ENCODE peak calls at places on chromosomes 16 and 17, in four cellular contexts. One of them, this sample, is unnamed.

GRCh38 chr17:56737741-56738161 is 96.0 kb downstream of the C17orf67 start:
- DNase-seq in H54: peak
- DNase-seq in testis: no peak
- DNase-seq in heart left ventricle: no peak
- DNase-seq in this sample: no peak

GRCh38 chr16:85746431-85747227 is 4.3 kb downstream of the C16orf74 start:
- DNase-seq in H54: peak
- DNase-seq in testis: no peak
- DNase-seq in heart left ventricle: no peak
- DNase-seq in this sample: no peak

GRCh38 chr16:65744401-65744800 is 622.1 kb upstream of the CDH5 start:
- DNase-seq in heart left ventricle: no peak
- DNase-seq in testis: no peak
- DNase-seq in H54: no peak
- DNase-seq in this sample: no peak

GRCh38 chr16:62225675-62226074 is 189.4 kb upstream of the CDH8 start:
- DNase-seq in H54: peak
- DNase-seq in testis: peak
- DNase-seq in heart left ventricle: peak
- DNase-seq in this sample: peak

GRCh38 chr17:57903961-57904360 is 51.3 kb downstream of the CUEDC1 start:
- DNase-seq in heart left ventricle: no peak
- DNase-seq in testis: no peak
- DNase-seq in H54: no peak
- DNase-seq in this sample: no peak

GRCh38 chr17:29772981-29773380 is 150.3 kb upstream of the CORO6 start:
- DNase-seq in heart left ventricle: no peak
- DNase-seq in H54: no peak
- DNase-seq in testis: no peak
- DNase-seq in this sample: no peak

GRCh38 chr17:10798332-10798749 is 5.6 kb downstream of the TMEM238L start:
- DNase-seq in heart left ventricle: no peak
- DNase-seq in testis: no peak
- DNase-seq in H54: no peak
- DNase-seq in this sample: no peak

GRCh38 chr17:45414997-45415881 is 17.4 kb downstream of the ARHGAP27 start:
- DNase-seq in heart left ventricle: no peak
- DNase-seq in testis: no peak
- DNase-seq in H54: no peak
- DNase-seq in this sample: no peak

GRCh38 chr17:82173351-82174041 is 39.1 kb downstream of the CCDC57 start:
- DNase-seq in testis: no peak
- DNase-seq in H54: no peak
- DNase-seq in heart left ventricle: no peak
- DNase-seq in this sample: no peak

GRCh38 chr17:64155751-64156544 is 26.0 kb upstream of the ERN1 start:
- DNase-seq in heart left ventricle: peak
- DNase-seq in H54: no peak
- DNase-seq in testis: peak
- DNase-seq in this sample: no peak

GRCh38 chr16:30092373-30093010 is 768 bp upstream of the TBX6 start:
- DNase-seq in testis: peak
- DNase-seq in heart left ventricle: peak
- DNase-seq in H54: no peak
- DNase-seq in this sample: peak

GRCh38 chr16:3152022-3152272 is 17.1 kb downstream of the ZNF213 start:
- DNase-seq in H54: no peak
- DNase-seq in testis: no peak
- DNase-seq in heart left ventricle: no peak
- DNase-seq in this sample: no peak

GRCh38 chr17:81510798-81511549 is 1.6 kb downstream of the ACTG1 start:
- DNase-seq in heart left ventricle: no peak
- DNase-seq in H54: no peak
- DNase-seq in testis: peak
- DNase-seq in this sample: no peak

GRCh38 chr16:522320-523096 is 5.0 kb upstream of the CAPN15 start:
- DNase-seq in heart left ventricle: no peak
- DNase-seq in H54: no peak
- DNase-seq in testis: no peak
- DNase-seq in this sample: no peak

GRCh38 chr16:12763517-12763916 is 40.2 kb downstream of the CPPED1 start:
- DNase-seq in testis: no peak
- DNase-seq in heart left ventricle: no peak
- DNase-seq in H54: no peak
- DNase-seq in this sample: peak

GRCh38 chr17:20116683-20117309 is 107.6 kb downstream of the SPECC1 start:
- DNase-seq in testis: peak
- DNase-seq in H54: no peak
- DNase-seq in heart left ventricle: peak
- DNase-seq in this sample: peak

GRCh38 chr17:73340093-73340596 is 28.3 kb upstream of the CDC42EP4 start:
- DNase-seq in H54: peak
- DNase-seq in heart left ventricle: no peak
- DNase-seq in testis: no peak
- DNase-seq in this sample: no peak

GRCh38 chr17:75876190-75876937 is 2.0 kb downstream of the TRIM47 start:
- DNase-seq in heart left ventricle: peak
- DNase-seq in testis: no peak
- DNase-seq in H54: no peak
- DNase-seq in this sample: no peak

GRCh38 chr16:17467923-17468540 is 2.7 kb downstream of the XYLT1 start:
- DNase-seq in heart left ventricle: peak
- DNase-seq in testis: peak
- DNase-seq in H54: no peak
- DNase-seq in this sample: no peak

GRCh38 chr16:77585379-77585778 is 136.9 kb upstream of the NUDT7 start:
- DNase-seq in H54: peak
- DNase-seq in heart left ventricle: no peak
- DNase-seq in testis: no peak
- DNase-seq in this sample: no peak

GRCh38 chr16:3038256-3038655 is 1.5 kb upstream of the BICDL2 start:
- DNase-seq in testis: no peak
- DNase-seq in heart left ventricle: no peak
- DNase-seq in H54: no peak
- DNase-seq in this sample: no peak

GRCh38 chr17:76027159-76027839 is at the start of gene EVPL:
- DNase-seq in testis: no peak
- DNase-seq in H54: no peak
- DNase-seq in heart left ventricle: no peak
- DNase-seq in this sample: no peak

GRCh38 chr16:84368327-84368996 is at the start of gene ATP2C2:
- DNase-seq in H54: no peak
- DNase-seq in heart left ventricle: no peak
- DNase-seq in testis: no peak
- DNase-seq in this sample: no peak

GRCh38 chr17:82831818-82832200 is 8.0 kb downstream of the ZNF750 start:
- DNase-seq in testis: no peak
- DNase-seq in heart left ventricle: no peak
- DNase-seq in H54: no peak
- DNase-seq in this sample: no peak

GRCh38 chr17:37713028-37713431 is 31.8 kb downstream of the HNF1B start:
- DNase-seq in heart left ventricle: no peak
- DNase-seq in testis: no peak
- DNase-seq in H54: no peak
- DNase-seq in this sample: no peak

GRCh38 chr17:63774141-63774981 is at the start of gene DDX42:
- DNase-seq in heart left ventricle: peak
- DNase-seq in H54: peak
- DNase-seq in testis: peak
- DNase-seq in this sample: no peak

GRCh38 chr17:81142301-81143199 is 22.8 kb upstream of the PVALEF start:
- DNase-seq in H54: peak
- DNase-seq in testis: peak
- DNase-seq in heart left ventricle: peak
- DNase-seq in this sample: peak

GRCh38 chr17:74959826-74960738 is 12.5 kb downstream of the HID1 start:
- DNase-seq in testis: no peak
- DNase-seq in H54: peak
- DNase-seq in heart left ventricle: no peak
- DNase-seq in this sample: no peak

GRCh38 chr17:75067856-75068255 is 19.9 kb upstream of the SLC16A5 start:
- DNase-seq in H54: peak
- DNase-seq in heart left ventricle: no peak
- DNase-seq in testis: no peak
- DNase-seq in this sample: no peak

GRCh38 chr16:68283840-68284595 is 19.7 kb downstream of the SLC7A6 start:
- DNase-seq in heart left ventricle: no peak
- DNase-seq in H54: no peak
- DNase-seq in testis: peak
- DNase-seq in this sample: no peak

GRCh38 chr17:61250335-61250890 is 149.2 kb upstream of the TBX2 start:
- DNase-seq in heart left ventricle: no peak
- DNase-seq in testis: no peak
- DNase-seq in H54: no peak
- DNase-seq in this sample: no peak

GRCh38 chr17:50201226-50201854 is at the start of gene COL1A1:
- DNase-seq in testis: peak
- DNase-seq in H54: no peak
- DNase-seq in heart left ventricle: peak
- DNase-seq in this sample: no peak
- TF ChIP-seq POLR2A in testis: no peak
- TF ChIP-seq POLR2A in H54: peak
- TF ChIP-seq POLR2A in heart left ventricle: peak
- TF ChIP-seq POLR2A in this sample: no peak

GRCh38 chr17:8288336-8289102 is at the start of gene RANGRF:
- DNase-seq in testis: peak
- DNase-seq in H54: peak
- DNase-seq in heart left ventricle: peak
- DNase-seq in this sample: peak
- TF ChIP-seq POLR2A in testis: no peak
- TF ChIP-seq POLR2A in H54: peak
- TF ChIP-seq POLR2A in heart left ventricle: peak
- TF ChIP-seq POLR2A in this sample: peak

GRCh38 chr16:53045554-53046250 is 7.0 kb downstream of the CHD9NB start:
- DNase-seq in heart left ventricle: no peak
- DNase-seq in H54: no peak
- DNase-seq in testis: no peak
- DNase-seq in this sample: no peak
- TF ChIP-seq POLR2A in heart left ventricle: no peak
- TF ChIP-seq POLR2A in H54: no peak
- TF ChIP-seq POLR2A in testis: no peak
- TF ChIP-seq POLR2A in this sample: no peak

GRCh38 chr17:3755335-3756030 is 31.8 kb downstream of the HASPIN start:
- DNase-seq in testis: peak
- DNase-seq in heart left ventricle: no peak
- DNase-seq in H54: no peak
- DNase-seq in this sample: no peak

GRCh38 chr17:3751836-3752235 is 28.1 kb downstream of the HASPIN start:
- DNase-seq in heart left ventricle: no peak
- DNase-seq in H54: no peak
- DNase-seq in testis: no peak
- DNase-seq in this sample: no peak

GRCh38 chr17:3754066-3754457 is 30.4 kb downstream of the HASPIN start:
- DNase-seq in H54: no peak
- DNase-seq in testis: no peak
- DNase-seq in heart left ventricle: no peak
- DNase-seq in this sample: no peak

GRCh38 chr17:3750926-3751325 is 27.2 kb downstream of the HASPIN start:
- DNase-seq in H54: no peak
- DNase-seq in testis: no peak
- DNase-seq in heart left ventricle: no peak
- DNase-seq in this sample: no peak

DNA sequence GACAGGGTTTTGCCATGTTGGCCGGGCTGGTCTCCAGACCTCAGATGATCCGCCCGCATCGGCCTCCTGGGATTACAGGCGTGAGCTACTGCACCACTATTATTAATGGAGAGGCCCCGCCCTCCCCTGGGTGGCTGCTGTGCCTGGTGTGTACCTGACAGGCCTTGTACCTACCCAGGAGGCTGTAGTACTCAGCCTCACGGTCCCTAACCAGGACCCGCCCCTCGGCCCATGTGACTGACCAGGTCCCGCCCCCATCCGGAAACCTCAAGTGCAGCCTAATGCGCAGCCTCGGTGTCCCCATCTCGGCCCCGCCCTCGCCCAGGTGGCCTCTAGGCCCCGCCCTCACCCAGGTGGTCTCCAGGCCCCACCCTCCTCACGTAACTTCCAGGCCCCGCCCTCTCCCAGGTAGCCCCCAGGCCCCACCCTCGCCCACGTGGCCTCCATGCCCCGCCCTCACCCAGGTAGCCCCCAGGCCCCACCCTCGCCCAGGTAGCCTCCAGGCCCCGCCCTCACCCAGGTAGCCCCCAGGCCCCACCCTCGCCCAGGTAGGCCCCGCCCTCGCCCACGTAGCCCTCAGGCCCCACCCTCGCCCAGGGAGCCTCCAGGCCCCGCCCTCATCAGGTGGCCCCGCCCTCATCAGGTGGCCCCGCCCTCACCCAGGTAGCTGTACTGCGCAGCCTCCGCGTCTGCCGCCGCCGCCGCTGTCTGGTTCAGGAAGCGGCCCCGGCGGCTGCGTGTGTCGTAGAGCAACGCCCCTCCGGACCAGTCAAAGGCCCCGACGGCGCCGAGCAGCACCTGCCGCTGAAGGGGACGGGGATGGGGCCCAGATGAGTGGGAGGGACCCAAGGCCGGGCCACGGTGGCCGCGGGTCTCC is 31.0 kb downstream of the HASPIN start:
- DNase-seq in heart left ventricle: no peak
- DNase-seq in H54: no peak
- DNase-seq in testis: peak
- DNase-seq in this sample: peak
- TF ChIP-seq POLR2A in heart left ventricle: no peak
- TF ChIP-seq POLR2A in H54: no peak
- TF ChIP-seq POLR2A in testis: no peak
- TF ChIP-seq POLR2A in this sample: no peak

GRCh38 chr17:12830692-12831363 is 41.5 kb downstream of the ARHGAP44 start:
- DNase-seq in heart left ventricle: no peak
- DNase-seq in testis: no peak
- DNase-seq in H54: no peak
- DNase-seq in this sample: no peak
- TF ChIP-seq POLR2A in heart left ventricle: no peak
- TF ChIP-seq POLR2A in testis: no peak
- TF ChIP-seq POLR2A in H54: no peak
- TF ChIP-seq POLR2A in this sample: no peak